ENCODE peak calls at places on chromosomes 5 and 9, in four cellular contexts. K is choroid plexus epithelial cell, A is fibroblast of pulmonary artery, H is upper lobe of left lung. C is an unnamed sample.

GRCh38 chr9:37784640-37785483 is at the start of gene EXOSC3:
- DNase-seq in A (peak; percentile 91), K (peak; percentile 91), H (peak; percentile 93), C (peak; percentile 87)

GRCh38 chr5:13251623-13252367 is 692.7 kb downstream of the DNAH5 start:
- DNase-seq in K (no peak), A (peak; percentile 9), H (no peak), C (no peak)

GRCh38 chr9:129939426-129939825 is 103.6 kb downstream of the FNBP1 start:
- DNase-seq in H (no peak), K (no peak), A (no peak), C (no peak)

GRCh38 chr9:87442451-87442850 is 55.2 kb upstream of the DAPK1 start:
- DNase-seq in A (no peak), K (no peak), H (no peak), C (no peak)

GRCh38 chr5:42487077-42487476 is 63.8 kb downstream of the GHR start:
- DNase-seq in K (no peak), H (no peak), A (no peak), C (no peak)

GRCh38 chr9:132169672-132170392 is 8.0 kb downstream of the NTNG2 start:
- DNase-seq in K (peak; percentile 69), A (peak; percentile 65), H (no peak), C (no peak)

GRCh38 chr9:134775552-134775951 is 105.1 kb upstream of the FCN2 start:
- DNase-seq in H (no peak), K (peak; percentile 74), A (peak; percentile 20), C (no peak)

GRCh38 chr9:128159073-128159783 is 837 bp upstream of the BBLN start:
- DNase-seq in K (no peak), H (no peak), A (no peak), C (no peak)

GRCh38 chr9:121107041-121107440 is 32.3 kb downstream of the CNTRL start:
- DNase-seq in A (peak; percentile 23), H (no peak), K (peak; percentile 23), C (no peak)

GRCh38 chr9:77440057-77440456 is 208.1 kb downstream of the GNA14 start:
- DNase-seq in H (peak; percentile 55), A (no peak), K (peak; percentile 97), C (no peak)

GRCh38 chr5:94374336-94374735 is 244.1 kb downstream of the KIAA0825 start:
- DNase-seq in K (no peak), A (no peak), H (no peak), C (no peak)

GRCh38 chr5:50606179-50606578 is 60.3 kb upstream of the PARP8 start:
- DNase-seq in H (no peak), K (no peak), A (no peak), C (no peak)

GRCh38 chr5:179599566-179599965 is 23.9 kb downstream of the HNRNPH1 start:
- DNase-seq in K (no peak), A (no peak), H (peak; percentile 59), C (no peak)

GRCh38 chr5:179599973-179600372 is 23.5 kb downstream of the HNRNPH1 start:
- DNase-seq in K (no peak), H (peak; percentile 73), A (no peak), C (no peak)

GRCh38 chr5:179596421-179596820 is 27.1 kb downstream of the HNRNPH1 start:
- DNase-seq in H (peak; percentile 69), K (no peak), A (no peak), C (no peak)

GRCh38 chr5:179599100-179599499 is 24.4 kb downstream of the HNRNPH1 start:
- DNase-seq in H (no peak), K (no peak), A (no peak), C (no peak)

GRCh38 chr5:179595916-179596315 is 27.6 kb downstream of the HNRNPH1 start:
- DNase-seq in K (peak; percentile 77), H (no peak), A (no peak), C (no peak)
- TF ChIP-seq CTCF in K (no peak), H (no peak), A (no peak), C (no peak)

GRCh38 chr9:5264219-5264595 is 33.0 kb downstream of the INSL4 start:
- DNase-seq in K (no peak), H (no peak), A (no peak), C (no peak)

GRCh38 chr9:5269249-5269715 is 35.2 kb downstream of the RLN2 start:
- DNase-seq in A (peak; percentile 83), H (no peak), K (peak; percentile 80), C (no peak)

GRCh38 chr9:5263568-5264218 is 32.5 kb downstream of the INSL4 start:
- DNase-seq in K (peak; percentile 63), A (peak; percentile 25), H (no peak), C (no peak)

DNA sequence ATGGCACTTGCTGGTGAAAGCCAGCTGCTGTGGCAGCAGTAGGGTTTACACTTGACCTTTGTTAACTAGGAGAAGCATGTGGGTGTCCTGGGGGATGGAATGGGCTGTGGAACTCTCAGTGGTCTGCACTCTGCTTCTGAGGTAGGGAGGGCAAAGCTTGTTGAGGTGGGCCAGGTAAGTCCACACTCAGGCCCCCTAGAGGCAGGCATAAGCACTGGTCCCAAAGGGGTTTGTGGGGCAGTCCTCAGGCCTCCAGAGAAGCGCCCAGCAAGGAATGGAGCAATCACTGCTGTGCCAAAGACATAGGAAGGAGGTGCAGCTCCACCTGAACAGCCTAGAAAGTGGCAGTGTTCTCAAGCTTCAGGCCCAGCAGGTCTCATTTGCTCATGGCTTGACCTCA is 34.7 kb downstream of the INSL4 start:
- DNase-seq in A (no peak), H (no peak), K (no peak), C (no peak)
- TF ChIP-seq CTCF in A (no peak), H (no peak), K (no peak), C (no peak)

GRCh38 chr5:137727623-137728022 is 8.3 kb downstream of the KLHL3 start:
- DNase-seq in A (no peak), K (no peak), H (no peak), C (no peak)

GRCh38 chr5:137730331-137730730 is 5.6 kb downstream of the KLHL3 start:
- DNase-seq in K (peak; percentile 30), A (no peak), H (no peak), C (no peak)

GRCh38 chr5:137724251-137724650 is 11.6 kb downstream of the KLHL3 start:
- DNase-seq in H (no peak), K (no peak), A (no peak), C (no peak)

GRCh38 chr5:137731201-137731600 is 4.7 kb downstream of the KLHL3 start:
- DNase-seq in H (no peak), A (no peak), K (no peak), C (no peak)

DNA sequence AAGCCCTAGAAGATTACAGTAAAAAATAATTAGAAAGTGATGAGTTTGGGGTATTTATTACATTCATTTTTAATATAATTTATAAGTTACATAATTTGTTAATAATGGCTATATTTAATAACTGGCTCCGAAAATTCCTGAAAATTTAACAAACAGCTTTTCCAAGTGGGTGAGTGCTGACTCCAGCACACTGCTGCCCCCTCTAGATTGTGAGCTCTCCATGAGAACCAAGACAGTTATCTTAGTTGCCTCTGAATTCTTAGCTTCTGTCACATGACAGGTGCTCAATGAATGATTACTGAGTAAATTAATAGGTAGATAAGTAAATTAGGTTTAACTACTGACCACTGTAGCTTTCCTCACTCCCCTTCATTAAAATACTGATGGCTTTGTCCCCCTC is 7.8 kb downstream of the KLHL3 start:
- DNase-seq in H (no peak), A (no peak), K (no peak), C (no peak)
- TF ChIP-seq CTCF in H (no peak), A (no peak), K (peak; percentile 32), C (no peak)

GRCh38 chr5:163586431-163587033 is 81.1 kb downstream of the MAT2B start:
- DNase-seq in H (no peak), K (no peak), A (no peak), C (no peak)
- TF ChIP-seq CTCF in H (no peak), K (no peak), A (no peak), C (no peak)

DNA sequence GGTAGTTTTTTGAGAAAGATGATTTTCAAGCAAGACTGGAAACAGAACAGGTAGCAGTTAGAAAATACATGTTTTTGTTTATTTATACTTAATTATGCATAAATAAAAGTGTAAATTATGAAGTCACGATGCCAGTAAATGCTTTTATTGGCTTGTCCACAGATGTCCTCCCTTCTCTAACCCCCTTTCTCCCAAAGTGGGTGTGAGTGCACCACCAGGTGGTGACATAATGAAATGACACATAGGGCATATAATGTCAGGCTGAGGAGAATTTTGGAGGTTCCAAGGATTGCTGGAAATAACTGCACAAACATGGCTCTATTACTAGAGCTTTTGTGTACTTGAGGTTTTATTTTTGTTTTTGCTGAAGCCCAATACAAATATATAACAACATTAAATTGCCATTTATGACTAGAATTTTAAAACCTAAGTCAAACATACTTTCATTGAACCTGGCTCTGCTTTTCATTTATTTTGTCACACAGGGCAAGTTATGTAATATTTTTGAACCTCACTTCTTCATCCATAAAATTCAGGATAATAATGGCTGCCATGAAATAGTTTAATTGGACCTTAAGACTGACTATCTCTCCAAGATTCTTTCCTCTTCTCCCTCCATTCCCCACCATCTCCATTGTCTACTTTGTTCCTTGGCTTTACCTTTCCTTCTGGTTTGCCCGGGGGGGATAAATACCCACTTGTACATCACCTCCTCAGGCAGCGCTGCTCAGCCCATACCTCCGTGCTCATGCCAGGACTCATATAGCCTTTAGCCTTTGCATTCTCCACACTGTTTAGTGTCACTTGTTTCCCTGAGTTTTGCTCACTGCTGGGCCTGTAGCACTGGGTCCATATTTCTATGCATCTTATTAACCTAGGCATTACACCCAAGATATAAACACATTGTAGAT is 168.8 kb downstream of the PDE4D start:
- DNase-seq in K (peak; percentile 81), A (peak; percentile 80), H (no peak), C (no peak)
- TF ChIP-seq CTCF in K (peak; percentile 81), A (peak; percentile 83), H (peak; percentile 69), C (peak; percentile 81)

GRCh38 chr5:171418982-171419662 is at the start of gene FGF18:
- DNase-seq in A (peak; percentile 58), H (no peak), K (peak; percentile 81), C (peak; percentile 83)
- TF ChIP-seq CTCF in A (no peak), H (no peak), K (no peak), C (peak; percentile 47)

GRCh38 chr5:29079771-29080170 is 2041.4 kb upstream of the CDH9 start:
- DNase-seq in K (no peak), A (no peak), H (no peak), C (no peak)
- TF ChIP-seq CTCF in K (no peak), A (no peak), H (no peak), C (peak; percentile 45)

GRCh38 chr9:83330207-83331196 is 207.7 kb downstream of the FRMD3 start:
- DNase-seq in A (peak; percentile 4), K (peak; percentile 33), H (no peak), C (no peak)
- TF ChIP-seq CTCF in A (peak; percentile 19), K (peak; percentile 42), H (no peak), C (peak; percentile 49)

GRCh38 chr5:80864109-80864508 is 96.1 kb upstream of the RASGRF2 start:
- DNase-seq in H (no peak), K (no peak), A (no peak), C (no peak)

GRCh38 chr5:80867233-80867632 is 92.9 kb upstream of the RASGRF2 start:
- DNase-seq in A (peak; percentile 58), H (no peak), K (peak; percentile 59), C (no peak)

GRCh38 chr5:80864706-80865435 is 95.3 kb upstream of the RASGRF2 start:
- DNase-seq in A (no peak), H (no peak), K (no peak), C (no peak)

GRCh38 chr5:80866372-80866771 is 93.8 kb upstream of the RASGRF2 start:
- DNase-seq in K (no peak), H (no peak), A (no peak), C (no peak)

DNA sequence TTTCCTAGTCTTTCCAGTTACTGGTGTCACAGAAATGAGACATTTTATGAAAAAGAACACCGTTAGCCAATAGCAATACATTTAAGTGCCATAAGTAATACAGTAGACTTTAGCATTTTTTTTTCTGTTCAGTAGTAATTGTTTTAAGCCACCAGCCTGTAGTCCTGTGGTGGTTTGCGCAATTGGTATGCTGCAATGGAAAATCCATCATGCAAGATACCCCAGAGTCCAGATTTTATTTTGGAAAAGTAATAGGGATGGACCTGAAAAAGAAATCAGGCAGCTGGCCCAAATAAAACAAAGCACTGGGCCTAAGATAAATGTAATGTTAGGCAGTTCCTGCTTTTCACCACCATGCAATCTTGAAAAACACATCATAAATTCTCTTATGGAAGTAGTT is 94.6 kb upstream of the RASGRF2 start:
- DNase-seq in K (peak; percentile 18), A (peak; percentile 69), H (no peak), C (no peak)
- TF ChIP-seq CTCF in K (no peak), A (no peak), H (no peak), C (no peak)